ENCODE peak calls at places on chromosome 20, in four cellular contexts. I is EH, T is NCI-H748 treated with DMSO at 0.1 percent for 48 hours, Y is iris pigment epithelial cell. M is an unnamed sample.

GRCh38 chr20:5279661-5280060 is 37.1 kb downstream of the PROKR2 start:
- DNase-seq in I (no peak), T (no peak), Y (no peak), M (no peak)

GRCh38 chr20:20017852-20018245 is 687 bp downstream of the NAA20 start:
- DNase-seq in I (no peak), T (no peak), Y (peak), M (no peak)

GRCh38 chr20:60937581-60937980 is 314.5 kb upstream of the CDH4 start:
- DNase-seq in T (no peak), Y (no peak), I (no peak), M (no peak)

GRCh38 chr20:30491016-30491415 is 766.4 kb upstream of the DEFB115 start:
- DNase-seq in I (no peak), T (no peak), Y (no peak), M (no peak)

GRCh38 chr20:31693987-31694661 is 28.5 kb downstream of the BCL2L1 start:
- DNase-seq in I (no peak), Y (no peak), T (no peak), M (no peak)

GRCh38 chr20:64242003-64242796 is 13.3 kb upstream of the PCMTD2 start:
- DNase-seq in Y (no peak), T (no peak), I (no peak), M (no peak)

GRCh38 chr20:13784893-13785715 is at the start of the genes ESF1 and NDUFAF5:
- DNase-seq in Y (peak), T (peak), I (peak), M (peak)

GRCh38 chr20:16279320-16279719 is 293.9 kb downstream of the KIF16B start:
- DNase-seq in T (no peak), I (peak), Y (no peak), M (no peak)

GRCh38 chr20:25987073-25987927 is 290.6 kb upstream of the ZNF337 start:
- DNase-seq in T (peak), Y (no peak), I (peak), M (no peak)

GRCh38 chr20:30484009-30484748 is 773.3 kb upstream of the DEFB115 start:
- DNase-seq in T (no peak), Y (no peak), I (no peak), M (no peak)

GRCh38 chr20:59625214-59625922 is 21.0 kb downstream of the PHACTR3 start:
- DNase-seq in T (no peak), I (no peak), Y (no peak), M (no peak)

GRCh38 chr20:24701668-24702067 is 232.2 kb downstream of the SYNDIG1 start:
- DNase-seq in I (no peak), T (no peak), Y (no peak), M (no peak)

GRCh38 chr20:2729251-2729713 is 36.7 kb downstream of the EBF4 start:
- DNase-seq in Y (no peak), T (no peak), I (peak), M (no peak)

GRCh38 chr20:22214296-22214695 is 370.1 kb downstream of the FOXA2 start:
- DNase-seq in I (no peak), T (no peak), Y (no peak), M (no peak)

GRCh38 chr20:3753098-3753497 is 14.5 kb downstream of the ADISSP start:
- DNase-seq in Y (peak), I (peak), T (peak), M (peak)

GRCh38 chr20:4020256-4020655 is 4.9 kb upstream of the RNF24 start:
- DNase-seq in Y (no peak), I (no peak), T (no peak), M (no peak)

GRCh38 chr20:36483919-36484808 is 57.2 kb upstream of the MYL9 start:
- DNase-seq in T (no peak), Y (peak), I (peak), M (no peak)

GRCh38 chr20:52800734-52801627 is 171.2 kb upstream of the TSHZ2 start:
- DNase-seq in Y (no peak), T (no peak), I (no peak), M (no peak)

GRCh38 chr20:48217191-48217590 is 431.9 kb upstream of the SULF2 start:
- DNase-seq in T (no peak), Y (no peak), I (no peak), M (no peak)

GRCh38 chr20:36197271-36197670 is 39.0 kb upstream of the AAR2 start:
- DNase-seq in I (no peak), Y (no peak), T (no peak), M (no peak)

GRCh38 chr20:63599396-63600050 is 25.5 kb upstream of the HELZ2 start:
- DNase-seq in I (no peak), Y (no peak), T (no peak), M (no peak)

GRCh38 chr20:44279228-44279627 is 31.8 kb downstream of the FITM2 start:
- DNase-seq in Y (peak), I (peak), T (no peak), M (peak)

M was measured in astrocyte.